ENCODE peak calls at places on chromosomes 12 and 14, in seven cellular contexts. S is PC-3, O is foreskin keratinocyte, F is coronary artery, Q is body of pancreas, C is DND-41, J is cardiac muscle cell. U is an unnamed sample.

GRCh38 chr14:61406670-61407069 is 85.3 kb downstream of the PRKCH start:
- DNase-seq in S (no peak), F (no peak), J (no peak), O (no peak), C (peak), Q (no peak), U (no peak)

GRCh38 chr14:74593241-74593985 is 18.6 kb downstream of the LTBP2 start:
- DNase-seq in F (no peak), Q (no peak), O (no peak), J (no peak), C (no peak), S (no peak), U (no peak)

GRCh38 chr14:73784065-73784987 is 67.3 kb upstream of the PTGR2 start:
- DNase-seq in O (peak), F (no peak), C (no peak), S (peak), J (peak), Q (peak), U (no peak)

GRCh38 chr14:65222434-65222833 is 120.1 kb upstream of the MAX start:
- DNase-seq in O (peak), F (no peak), S (peak), J (peak), C (peak), Q (peak), U (peak)

GRCh38 chr12:30763053-30763452 is 8.3 kb upstream of the CAPRIN2 start:
- DNase-seq in O (no peak), J (no peak), S (no peak), C (no peak), Q (no peak), F (no peak), U (peak)

GRCh38 chr12:30989754-30990153 is 63.2 kb downstream of the TSPAN11 start:
- DNase-seq in Q (peak), J (peak), S (peak), C (peak), F (no peak), O (no peak), U (peak)

GRCh38 chr12:69998011-69998410 is 173.0 kb downstream of the MYRFL start:
- DNase-seq in F (no peak), S (no peak), J (no peak), C (no peak), O (no peak), Q (no peak), U (no peak)

GRCh38 chr12:99435095-99435791 is 212.3 kb upstream of the GARIN6 start:
- DNase-seq in S (no peak), J (no peak), Q (no peak), C (no peak), O (no peak), F (no peak), U (no peak)

GRCh38 chr12:96814200-96814599 is 92.9 kb upstream of the NEDD1 start:
- DNase-seq in J (no peak), Q (no peak), F (no peak), O (no peak), C (no peak), S (peak), U (no peak)

GRCh38 chr12:120855823-120856589 is 48.2 kb downstream of the SPPL3 start:
- DNase-seq in S (no peak), O (no peak), Q (no peak), C (no peak), F (no peak), J (no peak), U (no peak)

GRCh38 chr14:58628381-58628780 is 9.4 kb upstream of the DACT1 start:
- DNase-seq in J (peak), Q (no peak), S (no peak), O (no peak), C (no peak), F (no peak), U (no peak)

GRCh38 chr14:68762944-68763831 is 29.7 kb downstream of the ZFP36L1 start:
- DNase-seq in C (no peak), O (no peak), J (peak), S (no peak), F (no peak), Q (peak), U (no peak)

GRCh38 chr14:89327771-89328212 is 89.2 kb downstream of the FOXN3 start:
- DNase-seq in F (no peak), S (peak), J (no peak), O (no peak), C (no peak), Q (no peak), U (no peak)

GRCh38 chr12:78802593-78802992 is 62.0 kb upstream of the SYT1 start:
- DNase-seq in Q (no peak), J (no peak), O (peak), F (no peak), S (peak), C (no peak), U (peak)

GRCh38 chr14:88599761-88600439 is 37.1 kb downstream of the ZC3H14 start:
- DNase-seq in S (no peak), O (no peak), J (no peak), C (no peak), Q (no peak), F (no peak), U (no peak)

GRCh38 chr12:7162691-7163114 is 26.8 kb upstream of the PEX5 start:
- DNase-seq in Q (peak), C (no peak), O (peak), S (peak), F (no peak), J (peak), U (peak)

GRCh38 chr12:47808049-47808448 is 11.7 kb downstream of the HDAC7 start:
- DNase-seq in O (no peak), F (no peak), S (no peak), Q (no peak), C (peak), J (peak), U (no peak)

GRCh38 chr14:35416108-35416750 is 11.7 kb upstream of the NFKBIA start:
- DNase-seq in S (peak), J (peak), Q (no peak), F (no peak), C (peak), O (no peak), U (no peak)

GRCh38 chr12:46472893-46473633 is 100.5 kb upstream of the SLC38A2 start:
- DNase-seq in Q (no peak), J (peak), C (no peak), S (peak), O (peak), F (no peak), U (no peak)

GRCh38 chr14:53042480-53042879 is 91.6 kb upstream of the FERMT2 start:
- DNase-seq in O (no peak), C (no peak), Q (no peak), J (peak), F (no peak), S (no peak), U (no peak)

GRCh38 chr12:77796775-77797174 is 33.9 kb upstream of the NAV3 start:
- DNase-seq in J (no peak), C (no peak), O (peak), F (no peak), S (peak), Q (no peak), U (no peak)

GRCh38 chr14:78970677-78971076 is 800.5 kb downstream of the NRXN3 start:
- DNase-seq in F (no peak), S (peak), C (no peak), Q (no peak), J (no peak), O (no peak), U (no peak)

GRCh38 chr12:106112094-106112822 is 26.5 kb downstream of the NUAK1 start:
- DNase-seq in F (no peak), Q (no peak), C (no peak), J (no peak), O (peak), S (no peak), U (no peak)

GRCh38 chr14:52025952-52026510 is 36.7 kb downstream of the RTRAF start:
- DNase-seq in S (no peak), Q (no peak), O (no peak), C (no peak), J (peak), F (no peak), U (no peak)

GRCh38 chr14:23406244-23406643 is 1.8 kb downstream of the MYH6 start:
- DNase-seq in O (no peak), S (no peak), F (no peak), Q (no peak), J (no peak), C (no peak), U (no peak)

GRCh38 chr14:30521899-30522736 is 36.8 kb upstream of the G2E3 start:
- DNase-seq in S (peak), Q (no peak), F (no peak), O (peak), J (peak), C (no peak), U (no peak)

GRCh38 chr14:54579606-54580005 is 12.7 kb downstream of the SAMD4A start:
- DNase-seq in F (no peak), J (no peak), O (peak), Q (no peak), S (no peak), C (no peak), U (no peak)

GRCh38 chr12:49974231-49974675 is 1.5 kb downstream of the AQP6 start:
- DNase-seq in O (no peak), F (no peak), S (peak), J (peak), Q (peak), C (no peak), U (no peak)

GRCh38 chr12:111443586-111443985 is 37.9 kb downstream of the SH2B3 start:
- DNase-seq in S (peak), F (peak), O (peak), C (no peak), Q (peak), J (no peak), U (no peak)

GRCh38 chr12:8996682-8997405 is 7.5 kb downstream of the KLRG1 start:
- DNase-seq in S (no peak), F (no peak), C (no peak), O (peak), Q (no peak), J (no peak), U (no peak)

GRCh38 chr12:103965255-103965589 is 450 bp upstream of the TDG start:
- DNase-seq in F (no peak), J (no peak), C (no peak), Q (no peak), S (no peak), O (no peak), U (no peak)

GRCh38 chr12:103962493-103962892 is 3.2 kb upstream of the TDG start:
- DNase-seq in C (no peak), F (no peak), S (no peak), Q (no peak), O (no peak), J (no peak), U (no peak)

GRCh38 chr12:103964805-103965204 is 867 bp upstream of the TDG start:
- DNase-seq in S (no peak), Q (no peak), F (no peak), C (no peak), O (no peak), J (no peak), U (no peak)

GRCh38 chr12:103966736-103967135 is 1.1 kb downstream of the TDG start:
- DNase-seq in C (no peak), J (peak), O (no peak), S (no peak), Q (no peak), F (no peak), U (no peak)

DNA sequence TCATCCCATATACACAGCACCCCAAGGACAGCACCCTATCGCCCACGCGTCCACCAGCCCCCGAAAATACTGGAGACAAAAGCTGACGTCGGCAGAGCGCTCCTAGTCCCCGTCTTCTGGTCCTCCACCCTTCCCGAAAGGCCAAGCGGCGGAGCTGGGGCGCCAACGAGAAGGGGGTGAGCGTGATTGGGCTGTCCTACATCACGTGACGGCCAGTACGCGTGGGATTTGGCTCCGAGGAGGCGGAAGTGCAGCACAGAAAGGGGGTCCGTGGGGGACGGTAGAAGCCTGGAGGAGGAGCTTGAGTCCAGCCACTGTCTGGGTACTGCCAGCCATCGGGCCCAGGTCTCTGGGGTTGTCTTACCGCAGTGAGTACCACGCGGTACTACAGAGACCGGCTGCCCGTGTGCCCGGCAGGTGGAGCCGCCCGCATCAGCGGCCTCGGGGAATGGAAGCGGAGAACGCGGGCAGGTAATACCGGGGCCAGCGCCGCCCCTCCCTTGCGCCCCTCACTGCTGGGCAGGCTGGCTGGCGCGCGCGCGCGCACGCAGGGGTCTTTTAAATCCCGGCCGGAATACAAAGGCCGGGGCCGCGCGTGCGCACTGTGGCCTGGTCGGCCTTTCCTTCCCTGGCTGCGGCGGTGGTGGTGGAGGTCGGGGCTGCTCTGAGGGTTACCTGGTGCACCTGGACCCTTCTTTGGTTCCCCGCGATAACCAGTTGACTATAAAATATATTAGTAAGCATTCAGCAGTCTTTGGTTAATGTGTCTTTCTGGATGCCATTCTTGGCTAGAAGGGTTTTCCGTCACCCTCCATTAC is at the start of gene TDG:
- DNase-seq in Q (peak), J (peak), S (peak), C (peak), O (peak), F (peak), U (peak)
- TF ChIP-seq CTCF in Q (peak), J (no peak), S (no peak), C (peak), O (peak), F (no peak), U (no peak)

DNA sequence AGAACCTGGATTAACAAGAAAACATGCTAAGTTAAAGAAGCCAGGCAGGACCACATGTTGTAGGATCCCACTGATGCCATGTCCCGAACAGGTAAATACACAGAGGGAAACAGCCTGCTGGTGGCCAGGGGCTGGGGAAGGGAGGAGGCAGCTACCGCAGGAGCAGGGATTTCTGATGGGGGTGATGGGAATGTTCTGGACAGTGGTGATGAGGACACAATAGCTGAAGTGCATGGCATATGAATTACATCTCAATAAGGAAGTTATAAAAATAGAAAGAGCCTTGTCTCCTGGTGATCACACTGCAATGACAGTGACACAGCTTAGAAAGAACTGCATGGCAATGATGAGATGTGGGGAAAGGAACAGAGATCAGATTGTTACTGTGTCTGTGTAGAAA is 34.4 kb downstream of the SNRNP35 start:
- DNase-seq in J (no peak), F (no peak), S (no peak), C (no peak), Q (no peak), O (no peak), U (no peak)
- TF ChIP-seq CTCF in J (no peak), F (no peak), S (no peak), C (no peak), Q (no peak), O (no peak), U (no peak)

DNA sequence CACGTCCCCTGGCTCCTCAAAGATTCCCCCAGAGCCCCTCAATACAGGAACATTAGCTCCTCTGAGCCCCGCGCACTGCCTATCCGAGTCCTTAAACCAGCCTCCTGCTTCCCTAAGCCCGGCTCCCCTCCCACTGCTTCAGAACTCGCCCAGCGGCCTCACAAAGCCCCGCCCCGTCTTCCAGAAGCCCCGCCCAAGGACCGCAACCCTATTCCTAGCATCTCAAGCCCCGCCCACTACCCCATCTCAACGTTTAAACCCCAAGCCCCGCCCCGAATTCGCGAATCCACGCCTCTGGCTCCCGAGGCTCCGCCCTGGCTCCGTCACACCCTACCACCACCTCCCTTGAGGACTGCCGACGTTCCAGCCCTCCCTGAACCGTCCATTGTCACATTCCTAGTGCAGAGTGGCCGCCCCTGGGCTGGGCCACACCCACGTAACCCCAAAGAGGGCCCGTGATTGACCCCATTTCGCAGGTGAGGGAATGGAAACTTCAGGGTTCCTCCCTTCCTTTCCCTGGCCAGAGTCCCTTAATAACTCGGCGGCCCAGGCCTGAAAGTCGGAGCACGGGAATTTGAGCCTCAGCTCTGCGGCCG is 646 bp upstream of the CORO1C start:
- DNase-seq in C (peak), Q (peak), S (peak), O (peak), J (peak), F (peak), U (peak)
- TF ChIP-seq CTCF in C (no peak), Q (no peak), S (peak), O (no peak), J (no peak), F (no peak), U (peak)

GRCh38 chr12:53299101-53299453 is 418 bp upstream of the MYG1 start:
- DNase-seq in O (peak), C (no peak), Q (no peak), F (no peak), S (peak), J (no peak), U (peak)

GRCh38 chr12:53300187-53300586 is 692 bp downstream of the MYG1 start:
- DNase-seq in O (no peak), S (no peak), Q (no peak), C (no peak), F (no peak), J (peak), U (no peak)

GRCh38 chr12:53298154-53298553 is 1.3 kb upstream of the MYG1 start:
- DNase-seq in S (peak), C (no peak), J (no peak), F (no peak), Q (no peak), O (peak), U (no peak)

GRCh38 chr12:53302903-53303302 is 3.4 kb downstream of the MYG1 start:
- DNase-seq in J (no peak), F (no peak), O (no peak), Q (no peak), S (no peak), C (no peak), U (no peak)

DNA sequence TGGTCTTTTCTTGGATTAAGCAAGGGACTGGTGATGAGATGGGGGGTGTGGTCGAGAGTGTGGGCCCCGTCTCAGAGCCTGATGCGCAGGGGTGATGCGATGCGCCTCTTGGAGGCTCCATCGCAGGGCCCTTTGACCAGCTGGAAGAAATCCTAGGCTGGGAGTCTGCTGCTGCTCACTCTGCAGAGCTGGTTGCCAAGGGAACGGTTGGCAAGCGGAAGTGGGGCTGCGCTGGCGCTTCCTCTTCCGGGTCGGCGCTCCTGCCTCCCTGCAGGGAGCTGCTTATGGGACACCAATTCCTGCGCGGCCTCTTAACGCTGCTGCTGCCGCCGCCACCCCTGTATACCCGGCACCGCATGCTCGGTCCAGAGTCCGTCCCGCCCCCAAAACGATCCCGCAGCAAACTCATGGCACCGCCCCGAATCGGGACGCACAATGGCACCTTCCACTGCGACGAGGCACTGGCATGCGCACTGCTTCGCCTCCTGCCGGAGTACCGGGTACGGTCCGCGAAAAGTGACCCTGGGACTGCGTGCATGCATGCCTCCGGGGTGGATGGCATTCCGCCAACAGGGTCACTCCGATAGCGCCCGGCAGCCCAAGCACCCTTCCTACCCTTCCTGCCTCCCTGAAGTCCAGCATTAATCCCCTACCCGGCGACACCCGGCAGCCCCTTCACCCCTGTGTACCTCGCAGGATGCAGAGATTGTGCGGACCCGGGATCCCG is at the start of gene MYG1:
- DNase-seq in F (peak), J (peak), Q (peak), O (peak), C (peak), S (peak), U (peak)
- TF ChIP-seq CTCF in F (no peak), J (peak), Q (peak), O (peak), C (peak), S (peak), U (no peak)

DNA sequence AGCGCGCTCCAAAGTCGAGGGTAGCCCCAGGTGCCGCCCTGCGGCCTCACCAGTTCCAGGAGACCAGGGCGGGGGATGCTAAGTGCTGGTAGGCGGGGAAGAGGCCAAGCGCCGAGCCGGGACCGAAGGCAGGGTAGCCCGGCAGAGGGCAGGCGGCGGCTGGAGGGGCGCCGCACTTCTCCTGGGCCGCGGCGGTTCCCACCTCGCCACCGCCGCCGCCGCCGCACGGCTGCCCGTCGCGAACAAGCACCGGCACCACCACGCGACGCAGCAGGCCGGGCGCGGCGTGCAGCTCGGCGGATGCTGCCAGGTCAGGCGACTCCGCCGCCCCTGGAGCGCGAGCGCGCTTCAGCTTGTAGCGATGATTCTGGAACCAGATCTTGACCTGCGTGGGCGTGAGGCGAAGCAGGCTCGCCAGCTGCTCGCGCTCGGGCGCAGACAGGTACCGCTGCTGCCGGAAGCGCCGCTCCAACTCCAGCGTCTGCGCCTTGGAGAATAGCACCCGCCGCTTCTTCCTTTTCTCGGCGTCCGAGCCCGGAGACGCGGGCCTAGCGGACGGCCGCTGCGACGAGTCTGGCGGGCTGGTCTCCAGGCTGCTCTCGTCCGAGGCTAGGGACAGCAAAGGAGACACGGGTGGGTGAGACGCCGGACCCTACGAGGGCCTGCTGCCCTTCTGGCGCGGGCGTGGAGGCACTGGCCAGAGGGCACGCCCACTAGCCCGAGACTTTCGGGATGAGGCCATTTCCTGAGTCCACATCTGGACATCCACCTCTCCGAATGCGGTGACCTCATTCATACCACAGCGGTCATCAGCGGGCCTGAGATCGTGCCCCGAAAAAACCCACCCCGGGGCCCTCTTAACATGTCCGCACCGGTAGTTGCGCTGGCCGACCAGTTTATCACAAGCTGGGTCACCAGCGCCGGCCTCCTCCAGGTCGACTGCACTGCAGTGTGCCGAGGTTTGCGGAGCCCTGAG is 1.3 kb downstream of the NKX2-8 start:
- DNase-seq in F (no peak), Q (peak), C (no peak), J (peak), S (peak), O (peak), U (peak)
- TF ChIP-seq CTCF in F (no peak), Q (no peak), C (no peak), J (no peak), S (no peak), O (no peak), U (no peak)